ENCODE peak calls at places on chromosomes 12 and 14, in four cellular contexts. One of them, this sample, is unnamed.

GRCh38 chr12:53551889-53552291 is 44.6 kb upstream of the NPFF start:
- DNase-seq in hepatocyte: no peak
- DNase-seq in suprapubic skin: no peak
- DNase-seq in caudate nucleus: no peak
- DNase-seq in this sample: no peak

GRCh38 chr12:122090759-122091535 is 12.4 kb downstream of the MLXIP start:
- DNase-seq in hepatocyte: peak
- DNase-seq in caudate nucleus: no peak
- DNase-seq in suprapubic skin: peak
- DNase-seq in this sample: no peak

GRCh38 chr12:48542300-48542928 is 17.0 kb downstream of the OR8S1 start:
- DNase-seq in caudate nucleus: no peak
- DNase-seq in hepatocyte: peak
- DNase-seq in suprapubic skin: no peak
- DNase-seq in this sample: peak

GRCh38 chr12:81759215-81759991 is at the start of gene PPFIA2:
- DNase-seq in caudate nucleus: no peak
- DNase-seq in hepatocyte: peak
- DNase-seq in suprapubic skin: peak
- DNase-seq in this sample: no peak

GRCh38 chr14:87581298-87581697 is 411.7 kb downstream of the GALC start:
- DNase-seq in caudate nucleus: no peak
- DNase-seq in suprapubic skin: no peak
- DNase-seq in hepatocyte: no peak
- DNase-seq in this sample: no peak

GRCh38 chr12:42935756-42936155 is 346.2 kb upstream of the PRICKLE1 start:
- DNase-seq in caudate nucleus: no peak
- DNase-seq in suprapubic skin: no peak
- DNase-seq in hepatocyte: no peak
- DNase-seq in this sample: no peak

GRCh38 chr12:15629761-15630160 is 159.4 kb downstream of the EPS8 start:
- DNase-seq in caudate nucleus: no peak
- DNase-seq in hepatocyte: no peak
- DNase-seq in suprapubic skin: no peak
- DNase-seq in this sample: no peak

GRCh38 chr12:126667340-126667739 is 1599.6 kb upstream of the TMEM132C start:
- DNase-seq in caudate nucleus: no peak
- DNase-seq in hepatocyte: no peak
- DNase-seq in suprapubic skin: no peak
- DNase-seq in this sample: no peak

GRCh38 chr14:104280902-104281767 is 142.7 kb downstream of the KIF26A start:
- DNase-seq in caudate nucleus: no peak
- DNase-seq in suprapubic skin: peak
- DNase-seq in hepatocyte: no peak
- DNase-seq in this sample: no peak

GRCh38 chr14:30861200-30861599 is 13.2 kb upstream of the COCH start:
- DNase-seq in hepatocyte: no peak
- DNase-seq in suprapubic skin: no peak
- DNase-seq in caudate nucleus: no peak
- DNase-seq in this sample: no peak

GRCh38 chr12:120353556-120354317 is 15.2 kb downstream of the MSI1 start:
- DNase-seq in suprapubic skin: no peak
- DNase-seq in hepatocyte: no peak
- DNase-seq in caudate nucleus: no peak
- DNase-seq in this sample: no peak

GRCh38 chr14:59481407-59482119 is 2.6 kb downstream of the L3HYPDH start:
- DNase-seq in caudate nucleus: no peak
- DNase-seq in hepatocyte: no peak
- DNase-seq in suprapubic skin: no peak
- DNase-seq in this sample: no peak

GRCh38 chr14:71970272-71970671 is 38.0 kb downstream of the RGS6 start:
- DNase-seq in hepatocyte: no peak
- DNase-seq in suprapubic skin: no peak
- DNase-seq in caudate nucleus: no peak
- DNase-seq in this sample: no peak

GRCh38 chr12:75982974-75983660 is 48.5 kb downstream of the PHLDA1 start:
- DNase-seq in suprapubic skin: no peak
- DNase-seq in hepatocyte: no peak
- DNase-seq in caudate nucleus: no peak
- DNase-seq in this sample: peak

GRCh38 chr14:94115068-94115591 is 4.6 kb downstream of the IFI27 start:
- DNase-seq in caudate nucleus: no peak
- DNase-seq in hepatocyte: no peak
- DNase-seq in suprapubic skin: peak
- DNase-seq in this sample: peak

GRCh38 chr14:51575225-51576111 is 76.2 kb upstream of the FRMD6 start:
- DNase-seq in caudate nucleus: no peak
- DNase-seq in hepatocyte: peak
- DNase-seq in suprapubic skin: no peak
- DNase-seq in this sample: no peak

GRCh38 chr12:99522456-99522855 is 125.1 kb upstream of the GARIN6 start:
- DNase-seq in hepatocyte: no peak
- DNase-seq in caudate nucleus: no peak
- DNase-seq in suprapubic skin: no peak
- DNase-seq in this sample: no peak

GRCh38 chr12:53205747-53206146 is 1.3 kb downstream of the ITGB7 start:
- DNase-seq in hepatocyte: no peak
- DNase-seq in suprapubic skin: peak
- DNase-seq in caudate nucleus: no peak
- DNase-seq in this sample: peak

GRCh38 chr12:100669922-100670321 is 96.4 kb downstream of the GAS2L3 start:
- DNase-seq in hepatocyte: no peak
- DNase-seq in caudate nucleus: no peak
- DNase-seq in suprapubic skin: no peak
- DNase-seq in this sample: no peak

GRCh38 chr14:105465209-105466031 is 9.2 kb upstream of the CRIP2 start:
- DNase-seq in caudate nucleus: no peak
- DNase-seq in suprapubic skin: no peak
- DNase-seq in hepatocyte: no peak
- DNase-seq in this sample: no peak

GRCh38 chr12:132537049-132537448 is 47.1 kb downstream of the FBRSL1 start:
- DNase-seq in hepatocyte: no peak
- DNase-seq in caudate nucleus: no peak
- DNase-seq in suprapubic skin: no peak
- DNase-seq in this sample: no peak

GRCh38 chr14:95496690-95497241 is 19.7 kb downstream of the SYNE3 start:
- DNase-seq in suprapubic skin: no peak
- DNase-seq in caudate nucleus: no peak
- DNase-seq in hepatocyte: peak
- DNase-seq in this sample: no peak

GRCh38 chr12:109779382-109779781 is 53.8 kb downstream of the TRPV4 start:
- DNase-seq in caudate nucleus: no peak
- DNase-seq in suprapubic skin: no peak
- DNase-seq in hepatocyte: no peak
- DNase-seq in this sample: peak

GRCh38 chr14:91258876-91259275 is 14.4 kb upstream of the GPR68 start:
- DNase-seq in suprapubic skin: no peak
- DNase-seq in caudate nucleus: no peak
- DNase-seq in hepatocyte: no peak
- DNase-seq in this sample: no peak

GRCh38 chr12:60501124-60501729 is 905.4 kb downstream of the SLC16A7 start:
- DNase-seq in hepatocyte: peak
- DNase-seq in suprapubic skin: no peak
- DNase-seq in caudate nucleus: no peak
- DNase-seq in this sample: no peak

GRCh38 chr12:52243774-52244614 is 11.0 kb downstream of the KRT7 start:
- DNase-seq in suprapubic skin: peak
- DNase-seq in hepatocyte: peak
- DNase-seq in caudate nucleus: no peak
- DNase-seq in this sample: peak

GRCh38 chr14:44873536-44873935 is 88.2 kb downstream of the KLHL28 start:
- DNase-seq in hepatocyte: no peak
- DNase-seq in caudate nucleus: no peak
- DNase-seq in suprapubic skin: no peak
- DNase-seq in this sample: no peak

GRCh38 chr12:76032043-76032981 is 736 bp upstream of the PHLDA1 start:
- DNase-seq in hepatocyte: peak
- DNase-seq in suprapubic skin: no peak
- DNase-seq in caudate nucleus: no peak
- DNase-seq in this sample: peak

GRCh38 chr12:913919-914718 is 35.4 kb downstream of the RAD52 start:
- DNase-seq in hepatocyte: no peak
- DNase-seq in caudate nucleus: no peak
- DNase-seq in suprapubic skin: no peak
- DNase-seq in this sample: no peak

GRCh38 chr12:48640854-48641253 is 41.2 kb downstream of the KANSL2 start:
- DNase-seq in suprapubic skin: no peak
- DNase-seq in caudate nucleus: no peak
- DNase-seq in hepatocyte: no peak
- DNase-seq in this sample: no peak

GRCh38 chr14:35506461-35506860 is 27.5 kb upstream of the INSM2 start:
- DNase-seq in suprapubic skin: no peak
- DNase-seq in caudate nucleus: no peak
- DNase-seq in hepatocyte: no peak
- DNase-seq in this sample: no peak

GRCh38 chr14:70021548-70021947 is 142.3 kb downstream of the SMOC1 start:
- DNase-seq in hepatocyte: no peak
- DNase-seq in caudate nucleus: no peak
- DNase-seq in suprapubic skin: no peak
- DNase-seq in this sample: no peak

GRCh38 chr12:19909418-19909817 is 458.9 kb upstream of the PDE3A start:
- DNase-seq in suprapubic skin: no peak
- DNase-seq in hepatocyte: no peak
- DNase-seq in caudate nucleus: no peak
- DNase-seq in this sample: no peak

This sample was measured in small intestine.